ENCODE peak calls at places on chromosomes 4 and X, in four cellular contexts. P is IMR-90, G is H1, T is mesendoderm. H is an unnamed sample.
A peak's percentile ranks its signal among the peaks of the same experiment; 100 is the strongest.

GRCh38 chrX:48470833-48471118 is 716 bp upstream of the SLC38A5 start:
- DNase-seq in P (no peak), G (no peak), T (no peak), H (no peak)

GRCh38 chr4:76658231-76659102 is 223.4 kb downstream of the SHROOM3 start:
- DNase-seq in P (peak; percentile 86), G (no peak), T (no peak), H (no peak)

GRCh38 chrX:19889582-19890342 is 2.4 kb upstream of the SH3KBP1 start:
- DNase-seq in P (peak; percentile 83), G (no peak), T (no peak), H (no peak)

GRCh38 chr4:104641427-104641826 is 146.7 kb upstream of the CXXC4 start:
- DNase-seq in P (no peak), G (no peak), T (no peak), H (no peak)

GRCh38 chrX:79153348-79153747 is 8.9 kb downstream of the GPR174 start:
- DNase-seq in P (no peak), G (no peak), T (no peak), H (no peak)

GRCh38 chr4:166252487-166253402 is 379.7 kb downstream of the TLL1 start:
- DNase-seq in P (no peak), G (no peak), T (peak; percentile 52), H (no peak)

GRCh38 chr4:26273308-26273980 is 47.4 kb upstream of the RBPJ start:
- DNase-seq in P (no peak), G (no peak), T (peak; percentile 43), H (peak; percentile 59)

GRCh38 chr4:133095591-133095990 is 53.5 kb upstream of the PCDH10 start:
- DNase-seq in P (no peak), G (no peak), T (no peak), H (no peak)

GRCh38 chr4:24330198-24330972 is 254.0 kb downstream of the DHX15 start:
- DNase-seq in P (no peak), G (no peak), T (peak; percentile 56), H (no peak)

GRCh38 chrX:69387559-69388487 is 116.3 kb upstream of the NALF2 start:
- DNase-seq in P (peak; percentile 21), G (peak; percentile 80), T (peak; percentile 93), H (peak; percentile 88)

GRCh38 chrX:96889726-96890125 is 6.0 kb downstream of the RPA4 start:
- DNase-seq in P (no peak), G (no peak), T (peak; percentile 75), H (no peak)

GRCh38 chr4:127284236-127284635 is 348.5 kb upstream of the INTU start:
- DNase-seq in P (no peak), G (no peak), T (no peak), H (no peak)

GRCh38 chr4:174080361-174080760 is 203.1 kb downstream of the FBXO8 start:
- DNase-seq in P (peak; percentile 9), G (no peak), T (no peak), H (no peak)

GRCh38 chr4:80173387-80173786 is 23.9 kb upstream of the PRDM8 start:
- DNase-seq in P (peak; percentile 88), G (no peak), T (no peak), H (no peak)

GRCh38 chr4:187064033-187064432 is 340.4 kb upstream of the FAT1 start:
- DNase-seq in P (no peak), G (no peak), T (no peak), H (no peak)

GRCh38 chr4:74975848-74976824 is 43.2 kb downstream of the PARM1 start:
- DNase-seq in P (no peak), G (no peak), T (no peak), H (no peak)

GRCh38 chr4:89134775-89135319 is 23.5 kb downstream of the TIGD2 start:
- DNase-seq in P (peak; percentile 83), G (no peak), T (peak; percentile 81), H (no peak)

GRCh38 chr4:169810325-169811323 is 52.9 kb upstream of the HPF1 start:
- DNase-seq in P (peak; percentile 81), G (no peak), T (peak; percentile 81), H (no peak)

GRCh38 chrX:29852767-29853166 is 362.6 kb upstream of the MAGEB2 start:
- DNase-seq in P (peak; percentile 28), G (no peak), T (no peak), H (no peak)

GRCh38 chrX:17464196-17464595 is 89.2 kb downstream of the NHS start:
- DNase-seq in P (peak; percentile 50), G (no peak), T (peak; percentile 44), H (no peak)

GRCh38 chrX:130216312-130216711 is 44.5 kb downstream of the RAB33A start:
- DNase-seq in P (peak; percentile 8), G (no peak), T (no peak), H (no peak)

GRCh38 chrX:17876135-17876534 is 15.0 kb upstream of the RAI2 start:
- DNase-seq in P (no peak), G (no peak), T (peak; percentile 18), H (no peak)

GRCh38 chr4:177441061-177441802 is 1.0 kb downstream of the AGA start:
- DNase-seq in P (peak; percentile 28), G (peak; percentile 47), T (peak; percentile 71), H (no peak)

GRCh38 chrX:6074532-6074931 is 154.1 kb downstream of the NLGN4X start:
- DNase-seq in P (no peak), G (no peak), T (no peak), H (no peak)

GRCh38 chr4:148881860-148882643 is 439.8 kb upstream of the NR3C2 start:
- DNase-seq in P (no peak), G (no peak), T (peak; percentile 48), H (peak; percentile 80)

GRCh38 chr4:152776352-152776751 is 3.2 kb downstream of the TIGD4 start:
- DNase-seq in P (peak; percentile 18), G (no peak), T (no peak), H (no peak)

GRCh38 chr4:112854420-112854819 is 195.0 kb upstream of the ANK2 start:
- DNase-seq in P (no peak), G (no peak), T (peak; percentile 87), H (no peak)

GRCh38 chr4:138236035-138236434 is 6.1 kb downstream of the SLC7A11 start:
- DNase-seq in P (peak; percentile 60), G (no peak), T (no peak), H (no peak)

GRCh38 chrX:104370089-104370488 is 115.4 kb upstream of the ESX1 start:
- DNase-seq in P (no peak), G (no peak), T (peak; percentile 63), H (peak; percentile 36)

GRCh38 chr4:94436512-94436911 is 15.2 kb upstream of the PDLIM5 start:
- DNase-seq in P (no peak), G (no peak), T (no peak), H (no peak)

GRCh38 chrX:40012800-40013682 is 84.7 kb downstream of the BCOR start:
- DNase-seq in P (peak; percentile 35), G (peak; percentile 54), T (peak; percentile 64), H (peak; percentile 64)
- H3K27ac ChIP-seq in P (peak overlapping the region; percentile 56), G (no peak overlapping the region), T (peak overlapping the region; percentile 36), H (no peak overlapping the region)

DNA sequence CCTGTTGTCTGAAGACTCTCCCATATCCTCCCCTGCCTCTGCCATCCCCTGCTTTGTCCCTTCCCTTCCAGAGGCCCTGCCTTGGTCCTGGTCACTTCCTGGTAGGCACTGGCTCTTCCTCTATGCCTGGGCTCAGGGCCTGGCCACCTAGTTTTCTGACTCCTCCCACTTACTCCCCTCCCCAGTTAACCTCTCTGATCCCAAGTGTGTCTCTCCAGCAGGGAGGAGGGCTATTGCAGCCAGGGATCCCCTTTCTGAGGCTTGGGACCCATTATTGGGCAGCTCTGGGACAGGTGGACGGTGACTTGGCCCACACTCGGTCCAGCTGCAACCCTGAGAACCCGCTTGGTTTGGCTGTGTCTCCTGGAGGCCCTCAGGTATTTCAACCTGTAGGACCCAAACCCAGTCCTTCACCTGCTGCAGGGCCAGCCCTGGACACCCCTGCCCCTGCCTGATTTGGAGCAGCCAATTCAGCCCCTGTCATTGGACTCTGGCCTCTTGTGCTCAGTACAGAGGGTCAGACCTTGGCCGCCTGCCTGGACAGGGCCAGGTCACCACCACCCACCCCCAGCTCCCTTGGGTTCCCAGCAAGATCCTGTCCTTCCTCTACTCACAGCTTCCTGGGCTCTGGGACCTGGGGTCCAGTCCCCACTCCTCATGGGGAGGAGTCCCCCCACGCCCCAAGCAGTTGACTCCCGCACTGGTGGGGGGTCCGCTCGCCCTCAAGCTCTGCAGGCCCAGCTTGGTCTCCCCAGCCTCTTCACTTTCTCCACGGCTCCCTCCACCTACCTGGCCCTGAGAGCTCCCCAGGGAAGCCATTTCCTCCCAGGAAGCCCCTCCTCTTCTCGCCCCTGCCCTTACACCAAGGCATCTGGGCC is 1.1 kb upstream of the SH3BP2 start:
- DNase-seq in P (no peak), G (no peak), T (no peak), H (no peak)
- H3K56ac ChIP-seq in P (no peak overlapping the region), G (no peak overlapping the region), T (peak overlapping the region; percentile 46), H (no peak overlapping the region)

GRCh38 chrX:68060506-68061205 is 372.6 kb downstream of the OPHN1 start:
- DNase-seq in P (no peak), G (no peak), T (no peak), H (peak; percentile 29)

GRCh38 chrX:68061206-68061535 is 372.1 kb downstream of the OPHN1 start:
- DNase-seq in P (no peak), G (no peak), T (no peak), H (no peak)

GRCh38 chrX:68059469-68059868 is 373.8 kb downstream of the OPHN1 start:
- DNase-seq in P (no peak), G (no peak), T (no peak), H (no peak)
- H3K27ac ChIP-seq in P (no peak overlapping the region), G (no peak overlapping the region), T (no peak overlapping the region), H (no peak overlapping the region)

GRCh38 chr4:6501171-6501570 is 28.8 kb upstream of the PPP2R2C start:
- DNase-seq in P (no peak), G (no peak), T (no peak), H (peak; percentile 13)
- H3K56ac ChIP-seq in P (no peak overlapping the region), G (no peak overlapping the region), T (no peak overlapping the region), H (no peak overlapping the region)